ENCODE peak calls at places on chromosomes 1 and 21, in four cellular contexts. Z is right lobe of liver; H is stimulated activated CD8-positive, alpha-beta memory T cell treated with anti-CD3 and anti-CD28 coated beads, Interleukin-4, amount 100 ng/mL, for 24 hours; A is iPS DF 6.9. M is an unnamed sample.

GRCh38 chr1:17621691-17622090 is 82.2 kb downstream of the ARHGEF10L start:
- DNase-seq in H (no peak), Z (no peak), A (no peak), M (no peak)

GRCh38 chr1:24323281-24323680 is 4.1 kb downstream of the GRHL3 start:
- DNase-seq in Z (no peak), H (no peak), A (no peak), M (no peak)

GRCh38 chr1:68496680-68497357 is at the start of gene DEPDC1:
- DNase-seq in A (peak; percentile 92), H (peak; percentile 63), Z (peak; percentile 95), M (peak; percentile 97)

GRCh38 chr1:51421961-51422360 is 91.6 kb upstream of the TTC39A start:
- DNase-seq in Z (no peak), A (peak; percentile 41), H (no peak), M (no peak)

GRCh38 chr1:218365600-218365999 is 20.5 kb downstream of the TGFB2 start:
- DNase-seq in Z (no peak), A (no peak), H (no peak), M (no peak)

GRCh38 chr1:236181059-236181458 is 38.7 kb downstream of the GPR137B start:
- DNase-seq in H (no peak), A (no peak), Z (no peak), M (no peak)

GRCh38 chr1:229452956-229453801 is 19.3 kb upstream of the ACTA1 start:
- DNase-seq in Z (no peak), A (no peak), H (no peak), M (no peak)

GRCh38 chr1:231590453-231591198 is 36.0 kb upstream of the DISC1 start:
- DNase-seq in A (peak; percentile 48), Z (peak; percentile 52), H (no peak), M (no peak)

GRCh38 chr1:25714532-25714931 is 85.5 kb upstream of the SELENON start:
- DNase-seq in Z (no peak), H (no peak), A (no peak), M (no peak)

GRCh38 chr1:145912128-145912641 is 2.3 kb upstream of the ITGA10 start:
- DNase-seq in A (no peak), H (no peak), Z (no peak), M (no peak)

GRCh38 chr1:48943393-48943792 is 166.7 kb upstream of the BEND5 start:
- DNase-seq in Z (no peak), H (no peak), A (no peak), M (no peak)

GRCh38 chr1:45802343-45803298 is 791 bp upstream of the MAST2 start:
- DNase-seq in A (peak; percentile 27), H (no peak), Z (no peak), M (peak; percentile 79)

GRCh38 chr1:91997607-91998195 is 32.1 kb upstream of the EPHX4 start:
- DNase-seq in H (peak; percentile 6), A (peak; percentile 5), Z (no peak), M (no peak)

GRCh38 chr1:228810385-228810784 is 75.1 kb downstream of the RHOU start:
- DNase-seq in A (no peak), H (no peak), Z (no peak), M (no peak)

GRCh38 chr1:175744833-175745232 is 1.4 kb upstream of the TNR start:
- DNase-seq in H (no peak), A (no peak), Z (no peak), M (no peak)

GRCh38 chr1:230315099-230315498 is 111.0 kb downstream of the PGBD5 start:
- DNase-seq in H (no peak), A (no peak), Z (no peak), M (no peak)

GRCh38 chr1:19734472-19734999 is 65.2 kb downstream of the TMCO4 start:
- DNase-seq in Z (no peak), A (no peak), H (no peak), M (no peak)

GRCh38 chr1:244590670-244591069 is 62.3 kb upstream of the DESI2 start:
- DNase-seq in Z (no peak), H (no peak), A (no peak), M (no peak)

GRCh38 chr1:87880098-87880746 is 551.5 kb downstream of the LMO4 start:
- DNase-seq in Z (no peak), H (no peak), A (no peak), M (no peak)

GRCh38 chr1:43541141-43541540 is 10.5 kb downstream of the PTPRF start:
- DNase-seq in H (no peak), Z (no peak), A (no peak), M (no peak)

GRCh38 chr1:197437891-197438853 is 170.1 kb downstream of the CRB1 start:
- DNase-seq in Z (no peak), H (no peak), A (no peak), M (no peak)

GRCh38 chr21:41899431-41900202 is 20.5 kb upstream of the PRDM15 start:
- DNase-seq in Z (no peak), A (no peak), H (peak; percentile 38), M (no peak)

GRCh38 chr21:26098758-26099157 is 71.8 kb downstream of the APP start:
- DNase-seq in Z (no peak), H (no peak), A (no peak), M (no peak)

GRCh38 chr1:24875257-24875656 is 54.8 kb downstream of the RUNX3 start:
- DNase-seq in H (no peak), A (no peak), Z (peak; percentile 28), M (no peak)

GRCh38 chr21:34952701-34953100 is 96.4 kb downstream of the RUNX1 start:
- DNase-seq in H (no peak), Z (no peak), A (no peak), M (no peak)

GRCh38 chr1:62271932-62272728 is 47.1 kb downstream of the KANK4 start:
- DNase-seq in A (no peak), H (peak; percentile 12), Z (no peak), M (no peak)

M was measured in lower lobe of right lung.